ENCODE peak calls at places on chromosomes 16 and 17, in eight cellular contexts. S is CD8-positive, alpha-beta memory T cell; E is ovary; R is AG04450; D is HCT116; C is neuronal stem cell; B is WERI-Rb-1; Q is A549. H is an unnamed sample.

GRCh38 chr17:73092518-73093135 is at the start of gene SLC39A11:
- DNase-seq in S (peak; percentile 87), E (peak; percentile 90), R (peak; percentile 76), D (peak; percentile 89), C (peak; percentile 85), B (peak; percentile 99), Q (peak; percentile 95), H (peak; percentile 82)

GRCh38 chr16:47460755-47461597 is at the start of the genes ITFG1 and PHKB:
- DNase-seq in S (peak; percentile 97), E (peak; percentile 92), R (peak; percentile 75), D (peak; percentile 86), C (peak; percentile 93), B (peak; percentile 92), Q (peak; percentile 94), H (peak; percentile 58)

GRCh38 chr17:10614536-10615155 is 42.5 kb downstream of the MYH3 start:
- DNase-seq in S (no peak), E (peak; percentile 48), R (peak; percentile 7), D (peak; percentile 42), C (peak; percentile 64), B (peak; percentile 71), Q (peak; percentile 61), H (peak; percentile 64)

GRCh38 chr17:79835953-79836951 is 3.0 kb downstream of the CBX4 start:
- DNase-seq in S (no peak), E (peak; percentile 37), R (no peak), D (peak; percentile 42), C (no peak), B (peak; percentile 70), Q (peak; percentile 61), H (peak; percentile 96)

GRCh38 chr16:70713342-70713741 is 27.5 kb upstream of the MTSS2 start:
- DNase-seq in S (no peak), E (no peak), R (no peak), D (no peak), C (no peak), B (no peak), Q (no peak), H (no peak)

GRCh38 chr16:57541754-57542435 is 548 bp upstream of the ADGRG5 start:
- DNase-seq in S (no peak), E (no peak), R (no peak), D (no peak), C (no peak), B (no peak), Q (no peak), H (no peak)

GRCh38 chr16:79839450-79839849 is 238.9 kb upstream of the MAF start:
- DNase-seq in S (no peak), E (peak; percentile 36), R (no peak), D (no peak), C (no peak), B (no peak), Q (no peak), H (no peak)

GRCh38 chr16:56346131-56346890 is 79.0 kb downstream of the AMFR start:
- DNase-seq in S (no peak), E (no peak), R (no peak), D (no peak), C (no peak), B (no peak), Q (no peak), H (no peak)

GRCh38 chr16:14364386-14365199 is 265.5 kb downstream of the PARN start:
- DNase-seq in S (no peak), E (no peak), R (peak; percentile 36), D (peak; percentile 46), C (no peak), B (no peak), Q (peak; percentile 99), H (no peak)

GRCh38 chr17:39110435-39111136 is 40.9 kb downstream of the PLXDC1 start:
- DNase-seq in S (no peak), E (no peak), R (no peak), D (no peak), C (no peak), B (no peak), Q (no peak), H (no peak)

GRCh38 chr16:75341934-75342811 is 90.7 kb upstream of the BCAR1 start:
- DNase-seq in S (no peak), E (no peak), R (no peak), D (no peak), C (no peak), B (no peak), Q (peak; percentile 6), H (no peak)

GRCh38 chr16:74888888-74889287 is 96.0 kb downstream of the WDR59 start:
- DNase-seq in S (no peak), E (no peak), R (no peak), D (no peak), C (no peak), B (no peak), Q (no peak), H (no peak)

GRCh38 chr17:63476494-63476856 is 386 bp upstream of the ACE start:
- DNase-seq in S (no peak), E (peak; percentile 41), R (no peak), D (no peak), C (peak; percentile 39), B (peak; percentile 90), Q (no peak), H (no peak)

GRCh38 chr16:15507299-15507958 is 73.0 kb downstream of the BMERB1 start:
- DNase-seq in S (no peak), E (no peak), R (no peak), D (no peak), C (no peak), B (no peak), Q (peak; percentile 39), H (no peak)

GRCh38 chr16:68128577-68129305 is 43.6 kb downstream of the NFATC3 start:
- DNase-seq in S (no peak), E (no peak), R (no peak), D (no peak), C (peak; percentile 3), B (no peak), Q (no peak), H (no peak)

GRCh38 chr16:31354394-31355291 is at the start of gene ITGAX:
- DNase-seq in S (peak; percentile 28), E (no peak), R (no peak), D (no peak), C (no peak), B (no peak), Q (peak; percentile 49), H (no peak)

GRCh38 chr17:46854515-46854914 is 3.1 kb downstream of the WNT9B start:
- DNase-seq in S (no peak), E (no peak), R (no peak), D (no peak), C (no peak), B (no peak), Q (no peak), H (no peak)

GRCh38 chr17:46853896-46854444 is 2.6 kb downstream of the WNT9B start:
- DNase-seq in S (no peak), E (no peak), R (no peak), D (no peak), C (no peak), B (no peak), Q (no peak), H (no peak)

GRCh38 chr17:46848534-46848933 is 2.8 kb upstream of the WNT9B start:
- DNase-seq in S (no peak), E (no peak), R (no peak), D (no peak), C (no peak), B (no peak), Q (no peak), H (no peak)

GRCh38 chr17:46850688-46851028 is 725 bp upstream of the WNT9B start:
- DNase-seq in S (no peak), E (no peak), R (no peak), D (no peak), C (no peak), B (no peak), Q (no peak), H (no peak)

GRCh38 chr17:46851029-46851741 is at the start of gene WNT9B:
- DNase-seq in S (no peak), E (no peak), R (no peak), D (no peak), C (no peak), B (peak; percentile 87), Q (peak; percentile 44), H (no peak)
- H3K4me3 ChIP-seq in S (no peak within 1 kb of the TSS), E (peak within 1 kb of the TSS; percentile 16), R (peak within 1 kb of the TSS; percentile 4), D (no peak within 1 kb of the TSS), C (peak within 1 kb of the TSS; percentile 79), B (peak within 1 kb of the TSS; percentile 53), Q (peak within 1 kb of the TSS; percentile 58), H (peak within 1 kb of the TSS; percentile 53)

DNA sequence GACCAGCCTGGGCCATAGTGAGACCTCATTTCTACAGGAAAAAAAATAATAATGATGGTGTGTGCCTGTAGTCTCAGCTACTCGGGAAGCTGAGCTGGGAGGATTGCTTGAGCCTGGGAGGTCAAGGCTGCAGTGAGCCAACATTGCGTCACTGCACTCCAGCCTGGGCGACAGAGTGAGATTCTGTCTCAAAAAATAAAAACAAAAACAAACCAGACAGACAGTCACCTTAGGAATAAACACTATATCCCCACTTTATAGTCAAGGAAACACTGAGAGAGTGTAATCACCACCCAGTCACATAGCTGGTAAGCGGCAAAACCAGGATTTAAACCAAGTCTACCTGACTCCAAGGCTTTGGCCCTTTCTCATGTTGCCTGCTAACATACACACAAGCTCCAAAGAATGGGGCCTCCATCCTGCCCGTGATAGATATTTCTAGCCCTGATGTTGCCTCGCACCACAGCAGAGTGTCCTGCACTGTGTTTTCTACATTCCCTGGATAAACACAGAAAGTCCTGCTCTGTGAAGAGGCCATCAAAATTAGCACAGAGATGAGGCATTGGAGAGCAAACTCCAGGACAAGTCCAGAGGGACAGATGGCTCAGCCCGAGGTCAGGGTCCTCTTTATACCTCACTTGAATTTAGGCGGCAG is 66.1 kb upstream of the SMURF2 start:
- DNase-seq in S (no peak), E (peak; percentile 27), R (no peak), D (no peak), C (no peak), B (no peak), Q (no peak), H (no peak)
- H3K27ac ChIP-seq in S (no peak overlapping the region), E (peak overlapping the region; percentile 44), R (no peak overlapping the region), D (no peak overlapping the region), C (no peak overlapping the region), B (no peak overlapping the region), Q (peak overlapping the region; percentile 68), H (no peak overlapping the region)

GRCh38 chr16:81810361-81810760 is 31.3 kb downstream of the PLCG2 start:
- DNase-seq in S (no peak), E (no peak), R (no peak), D (no peak), C (no peak), B (no peak), Q (no peak), H (no peak)
- H3K4me3 ChIP-seq in S (no peak overlapping the region), E (no peak overlapping the region), R (no peak overlapping the region), D (no peak overlapping the region), C (no peak overlapping the region), B (no peak overlapping the region), Q (no peak overlapping the region), H (no peak overlapping the region)

GRCh38 chr17:13576661-13577526 is 24.8 kb downstream of the HS3ST3A1 start:
- DNase-seq in S (no peak), E (no peak), R (no peak), D (peak; percentile 19), C (no peak), B (no peak), Q (peak; percentile 20), H (no peak)

GRCh38 chr17:13575466-13575865 is 26.3 kb downstream of the HS3ST3A1 start:
- DNase-seq in S (no peak), E (no peak), R (no peak), D (no peak), C (no peak), B (no peak), Q (no peak), H (no peak)

GRCh38 chr17:13581925-13582324 is 19.8 kb downstream of the HS3ST3A1 start:
- DNase-seq in S (no peak), E (no peak), R (no peak), D (no peak), C (no peak), B (no peak), Q (no peak), H (no peak)

GRCh38 chr17:13572581-13572980 is 29.1 kb downstream of the HS3ST3A1 start:
- DNase-seq in S (no peak), E (no peak), R (no peak), D (no peak), C (no peak), B (no peak), Q (no peak), H (no peak)

GRCh38 chr17:13575922-13576419 is 25.8 kb downstream of the HS3ST3A1 start:
- DNase-seq in S (no peak), E (no peak), R (no peak), D (no peak), C (no peak), B (no peak), Q (no peak), H (peak; percentile 57)
- H3K27ac ChIP-seq in S (no peak overlapping the region), E (no peak overlapping the region), R (peak overlapping the region; percentile 33), D (no peak overlapping the region), C (no peak overlapping the region), B (no peak overlapping the region), Q (no peak overlapping the region), H (no peak overlapping the region)

H was measured in iPS DF 6.9.